ENCODE peak calls at places on chromosomes 11 and 22, in five cellular contexts. One of them, this sample, is unnamed. For H3K9me3 and H3K79me1, the result is how much of the 10 kb centered on the place peaks cover.

GRCh38 chr22:28208036-28208435 is 289.0 kb upstream of the PITPNB start:
- DNase-seq in mesenchymal stem cell: no peak
- DNase-seq in H9: no peak
- DNase-seq in IMR-90: no peak
- DNase-seq in H1: no peak
- DNase-seq in this sample: no peak

GRCh38 chr11:1668911-1669473 is 28.0 kb upstream of the KRTAP5-6 start:
- DNase-seq in mesenchymal stem cell: no peak
- DNase-seq in H9: no peak
- DNase-seq in IMR-90: no peak
- DNase-seq in H1: no peak
- DNase-seq in this sample: no peak

GRCh38 chr11:131297441-131297840 is 73.0 kb upstream of the NTM start:
- DNase-seq in mesenchymal stem cell: no peak
- DNase-seq in H9: no peak
- DNase-seq in IMR-90: no peak
- DNase-seq in H1: no peak
- DNase-seq in this sample: no peak

GRCh38 chr11:85961930-85962363 is 106.8 kb downstream of the CCDC83 start:
- DNase-seq in mesenchymal stem cell: no peak
- DNase-seq in H9: no peak
- DNase-seq in IMR-90: peak
- DNase-seq in H1: no peak
- DNase-seq in this sample: no peak

GRCh38 chr11:46457659-46458058 is 66.1 kb upstream of the CHRM4 start:
- DNase-seq in mesenchymal stem cell: peak
- DNase-seq in H9: no peak
- DNase-seq in IMR-90: peak
- DNase-seq in H1: no peak
- DNase-seq in this sample: no peak

GRCh38 chr11:10019906-10020682 is 273.9 kb downstream of the SBF2 start:
- DNase-seq in mesenchymal stem cell: no peak
- DNase-seq in H9: no peak
- DNase-seq in IMR-90: no peak
- DNase-seq in H1: no peak
- DNase-seq in this sample: no peak

GRCh38 chr22:48277868-48278581 is 1515.6 kb downstream of the TBC1D22A start:
- DNase-seq in mesenchymal stem cell: no peak
- DNase-seq in H9: no peak
- DNase-seq in IMR-90: no peak
- DNase-seq in H1: no peak
- DNase-seq in this sample: no peak

GRCh38 chr11:73141031-73141308 is 1.1 kb downstream of the FCHSD2 start:
- DNase-seq in mesenchymal stem cell: peak
- DNase-seq in H9: no peak
- DNase-seq in IMR-90: no peak
- DNase-seq in H1: no peak
- DNase-seq in this sample: peak

GRCh38 chr11:126267650-126268049 is 1.0 kb downstream of the SRPRA start:
- DNase-seq in mesenchymal stem cell: no peak
- DNase-seq in H9: no peak
- DNase-seq in IMR-90: no peak
- DNase-seq in H1: no peak
- DNase-seq in this sample: no peak

GRCh38 chr11:26992031-26992541 is 1.8 kb upstream of the FIBIN start:
- DNase-seq in mesenchymal stem cell: peak
- DNase-seq in H9: no peak
- DNase-seq in IMR-90: peak
- DNase-seq in H1: no peak
- DNase-seq in this sample: no peak

GRCh38 chr11:35102267-35102666 is 36.7 kb upstream of the CD44 start:
- DNase-seq in mesenchymal stem cell: no peak
- DNase-seq in H9: no peak
- DNase-seq in IMR-90: no peak
- DNase-seq in H1: no peak
- DNase-seq in this sample: no peak

GRCh38 chr22:46845281-46846153 is 83.1 kb downstream of the TBC1D22A start:
- DNase-seq in mesenchymal stem cell: peak
- DNase-seq in H9: no peak
- DNase-seq in IMR-90: peak
- DNase-seq in H1: no peak
- DNase-seq in this sample: no peak

GRCh38 chr11:14583252-14584105 is 60.1 kb upstream of the PDE3B start:
- DNase-seq in mesenchymal stem cell: no peak
- DNase-seq in H9: no peak
- DNase-seq in IMR-90: no peak
- DNase-seq in H1: no peak
- DNase-seq in this sample: no peak

GRCh38 chr11:68843703-68844312 is 2.1 kb upstream of the CPT1A start:
- DNase-seq in mesenchymal stem cell: peak
- DNase-seq in H9: peak
- DNase-seq in IMR-90: no peak
- DNase-seq in H1: peak
- DNase-seq in this sample: no peak

GRCh38 chr11:134293119-134294113 is 17.2 kb downstream of the GLB1L3 start:
- DNase-seq in mesenchymal stem cell: no peak
- DNase-seq in H9: no peak
- DNase-seq in IMR-90: no peak
- DNase-seq in H1: no peak
- DNase-seq in this sample: no peak

GRCh38 chr11:27553186-27553585 is 46.6 kb upstream of the LIN7C start:
- DNase-seq in mesenchymal stem cell: no peak
- DNase-seq in H9: no peak
- DNase-seq in IMR-90: no peak
- DNase-seq in H1: no peak
- DNase-seq in this sample: no peak

GRCh38 chr22:27573992-27574391 is 227.6 kb downstream of the MN1 start:
- DNase-seq in mesenchymal stem cell: peak
- DNase-seq in H9: no peak
- DNase-seq in IMR-90: peak
- DNase-seq in H1: no peak
- DNase-seq in this sample: no peak

GRCh38 chr11:66017354-66017753 is 5.5 kb downstream of the CST6 start:
- DNase-seq in mesenchymal stem cell: no peak
- DNase-seq in H9: no peak
- DNase-seq in IMR-90: no peak
- DNase-seq in H1: no peak
- DNase-seq in this sample: no peak

GRCh38 chr11:85495918-85496317 is 131.2 kb downstream of the DLG2 start:
- DNase-seq in mesenchymal stem cell: no peak
- DNase-seq in H9: no peak
- DNase-seq in IMR-90: no peak
- DNase-seq in H1: no peak
- DNase-seq in this sample: no peak

GRCh38 chr11:128884703-128885338 is 6.3 kb upstream of the KCNJ5 start:
- DNase-seq in mesenchymal stem cell: peak
- DNase-seq in H9: no peak
- DNase-seq in IMR-90: peak
- DNase-seq in H1: peak
- DNase-seq in this sample: peak

GRCh38 chr11:12963789-12964536 is 45.2 kb upstream of the RASSF10 start:
- DNase-seq in mesenchymal stem cell: peak
- DNase-seq in H9: peak
- DNase-seq in IMR-90: peak
- DNase-seq in H1: peak
- DNase-seq in this sample: peak

GRCh38 chr11:77474509-77475070 is 696 bp upstream of the PAK1 start:
- DNase-seq in mesenchymal stem cell: no peak
- DNase-seq in H9: no peak
- DNase-seq in IMR-90: no peak
- DNase-seq in H1: no peak
- DNase-seq in this sample: no peak

GRCh38 chr11:64264371-64264852 is 13.1 kb downstream of the PLCB3 start:
- DNase-seq in mesenchymal stem cell: no peak
- DNase-seq in H9: no peak
- DNase-seq in IMR-90: no peak
- DNase-seq in H1: no peak
- DNase-seq in this sample: no peak

GRCh38 chr22:23105919-23106853 is 35.6 kb downstream of the RSPH14 start:
- DNase-seq in mesenchymal stem cell: no peak
- DNase-seq in H9: no peak
- DNase-seq in IMR-90: no peak
- DNase-seq in H1: no peak
- DNase-seq in this sample: no peak

GRCh38 chr11:62579252-62579651 is 5.6 kb upstream of the EEF1G start:
- DNase-seq in mesenchymal stem cell: no peak
- DNase-seq in H9: no peak
- DNase-seq in IMR-90: no peak
- DNase-seq in H1: no peak
- DNase-seq in this sample: no peak

GRCh38 chr11:47372422-47372821 is 5.9 kb downstream of the SPI1 start:
- DNase-seq in mesenchymal stem cell: no peak
- DNase-seq in H9: no peak
- DNase-seq in IMR-90: no peak
- DNase-seq in H1: no peak
- DNase-seq in this sample: no peak

GRCh38 chr11:133520707-133521106 is 11.6 kb downstream of the OPCML start:
- DNase-seq in mesenchymal stem cell: no peak
- DNase-seq in H9: no peak
- DNase-seq in IMR-90: no peak
- DNase-seq in H1: no peak
- DNase-seq in this sample: no peak

GRCh38 chr11:70610561-70610960 is 212.2 kb downstream of the CTTN start:
- DNase-seq in mesenchymal stem cell: no peak
- DNase-seq in H9: no peak
- DNase-seq in IMR-90: peak
- DNase-seq in H1: no peak
- DNase-seq in this sample: no peak
- H3K9me3 ChIP-seq in mesenchymal stem cell: under half
- H3K9me3 ChIP-seq in H9: under half
- H3K9me3 ChIP-seq in IMR-90: under half
- H3K9me3 ChIP-seq in H1: under half
- H3K9me3 ChIP-seq in this sample: under half

DNA sequence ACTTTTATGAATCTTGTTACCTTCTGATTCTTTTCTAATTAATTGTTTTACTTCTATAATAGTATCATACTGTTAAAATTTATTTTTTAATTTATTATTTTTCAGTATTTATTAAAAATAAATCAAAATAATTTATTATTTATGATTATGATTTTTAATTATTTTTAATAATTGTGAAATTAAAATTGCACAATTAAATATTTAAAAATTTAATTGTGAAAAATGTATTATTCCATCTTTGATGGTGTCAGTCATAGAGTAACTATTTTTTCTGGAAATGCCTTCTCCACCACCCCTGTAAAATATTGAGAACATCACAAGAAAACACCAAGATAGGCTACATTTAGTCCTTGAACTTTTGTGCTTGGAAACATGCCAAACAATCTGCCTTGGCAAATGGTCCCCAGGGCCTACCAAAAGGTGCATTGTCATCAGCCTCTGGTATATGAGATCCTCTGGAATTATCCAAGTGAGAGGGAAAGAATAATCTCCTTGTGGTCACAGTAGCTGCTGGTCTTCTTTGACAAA is at the start of gene OR8H2:
- DNase-seq in mesenchymal stem cell: no peak
- DNase-seq in H9: no peak
- DNase-seq in IMR-90: no peak
- DNase-seq in H1: no peak
- DNase-seq in this sample: no peak
- H2BK15ac ChIP-seq in mesenchymal stem cell: no peak
- H2BK15ac ChIP-seq in H9: no peak
- H2BK15ac ChIP-seq in IMR-90: no peak
- H2BK15ac ChIP-seq in H1: no peak
- H2BK15ac ChIP-seq in this sample: no peak

GRCh38 chr11:2747236-2748015 is 47.6 kb upstream of the KCNQ1OT1 start:
- DNase-seq in mesenchymal stem cell: no peak
- DNase-seq in H9: no peak
- DNase-seq in IMR-90: no peak
- DNase-seq in H1: no peak
- DNase-seq in this sample: no peak

GRCh38 chr11:2748814-2749554 is 49.2 kb upstream of the KCNQ1OT1 start:
- DNase-seq in mesenchymal stem cell: no peak
- DNase-seq in H9: no peak
- DNase-seq in IMR-90: no peak
- DNase-seq in H1: no peak
- DNase-seq in this sample: no peak

GRCh38 chr11:2745511-2745910 is 45.7 kb upstream of the KCNQ1OT1 start:
- DNase-seq in mesenchymal stem cell: no peak
- DNase-seq in H9: no peak
- DNase-seq in IMR-90: no peak
- DNase-seq in H1: no peak
- DNase-seq in this sample: no peak

GRCh38 chr11:2748061-2748813 is 48.4 kb upstream of the KCNQ1OT1 start:
- DNase-seq in mesenchymal stem cell: no peak
- DNase-seq in H9: no peak
- DNase-seq in IMR-90: no peak
- DNase-seq in H1: no peak
- DNase-seq in this sample: no peak

DNA sequence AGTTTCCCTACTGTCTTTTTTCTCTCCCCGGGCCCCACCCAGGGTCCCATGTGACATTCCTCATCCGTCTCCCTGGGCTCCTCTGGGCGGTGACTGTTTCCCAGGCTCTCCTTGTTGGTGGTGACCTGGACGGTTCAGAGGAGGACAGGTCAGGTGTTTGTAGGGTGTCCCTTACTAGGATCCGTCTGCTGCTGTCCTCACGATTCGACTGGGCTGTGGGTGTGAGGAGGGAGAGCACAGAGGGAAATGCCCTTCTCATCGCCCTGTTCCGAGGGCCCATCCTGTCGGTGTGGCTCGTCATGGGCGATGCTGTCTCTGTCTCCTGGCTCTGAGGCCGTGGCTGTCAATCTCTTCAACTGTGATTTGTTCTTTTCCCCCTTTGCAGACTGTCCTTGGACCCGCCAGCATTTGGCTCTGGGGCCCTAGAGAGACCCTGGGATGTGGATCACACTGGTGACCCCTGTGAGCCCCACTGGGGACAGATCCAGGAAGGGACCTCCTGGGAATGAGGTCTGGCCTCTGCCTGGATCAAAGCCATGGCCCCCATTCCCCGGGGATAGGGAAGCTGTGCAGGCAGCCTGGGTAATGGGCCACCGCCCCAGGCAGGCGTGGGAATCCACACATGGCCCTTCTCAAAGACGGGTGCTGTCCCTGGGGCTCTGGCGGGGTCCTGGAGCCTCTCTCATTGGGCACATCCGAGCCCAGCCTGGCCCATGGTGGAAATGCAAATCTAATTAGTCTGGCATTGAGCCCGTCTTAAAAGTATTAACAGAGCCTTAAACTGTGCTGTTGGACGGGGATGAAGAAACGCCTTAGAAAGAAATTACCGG is 46.8 kb upstream of the KCNQ1OT1 start:
- DNase-seq in mesenchymal stem cell: no peak
- DNase-seq in H9: no peak
- DNase-seq in IMR-90: no peak
- DNase-seq in H1: no peak
- DNase-seq in this sample: no peak
- H3K79me1 ChIP-seq in mesenchymal stem cell: under half
- H3K79me1 ChIP-seq in H9: under half
- H3K79me1 ChIP-seq in IMR-90: under half
- H3K79me1 ChIP-seq in H1: under half
- H3K79me1 ChIP-seq in this sample: under half

DNA sequence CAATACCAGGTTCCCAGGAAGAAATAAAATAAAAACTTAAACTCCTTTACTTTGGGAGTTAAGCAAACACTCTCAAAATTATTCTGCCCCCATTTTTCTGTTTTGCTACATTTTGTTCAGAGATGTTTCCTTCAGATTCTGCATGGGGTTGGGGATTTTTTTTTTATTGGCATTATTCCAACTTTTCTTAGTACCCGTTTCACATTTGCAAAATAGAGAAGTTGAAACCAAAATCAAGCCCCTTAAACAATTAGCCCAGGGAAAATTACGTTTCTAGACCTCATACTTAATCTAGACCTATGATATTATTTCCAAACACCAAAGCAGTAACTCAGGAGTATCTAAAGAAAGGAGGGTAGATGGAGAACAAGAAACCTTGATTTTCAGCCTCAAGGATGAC is 20.6 kb upstream of the MS4A7 start:
- DNase-seq in mesenchymal stem cell: no peak
- DNase-seq in H9: no peak
- DNase-seq in IMR-90: no peak
- DNase-seq in H1: no peak
- DNase-seq in this sample: no peak
- H3K9me3 ChIP-seq in mesenchymal stem cell: under half
- H3K9me3 ChIP-seq in H9: under half
- H3K9me3 ChIP-seq in IMR-90: under half
- H3K9me3 ChIP-seq in H1: under half
- H3K9me3 ChIP-seq in this sample: under half

This sample was measured in neuronal stem cell.